ENCODE peak calls at places on chromosomes 7 and 10, in six cellular contexts. X, O, U, G, W and Q are unnamed samples.

GRCh38 chr7:135761751-135762488 is 13.3 kb upstream of the FAM180A start:
- DNase-seq in X (no peak), G (no peak), U (no peak), W (no peak), O (no peak), Q (no peak)

GRCh38 chr7:79452032-79452494 is 1.4 kb downstream of the MAGI2 start:
- DNase-seq in X (no peak), O (peak; percentile 90), U (peak; percentile 91), G (peak; percentile 97), W (no peak), Q (peak; percentile 19)

GRCh38 chr7:12805518-12805928 is 118.1 kb downstream of the ARL4A start:
- DNase-seq in X (no peak), O (no peak), W (no peak), U (no peak), G (no peak), Q (no peak)

GRCh38 chr10:91635401-91636400 is 2.8 kb upstream of the PPP1R3C start:
- DNase-seq in W (peak; percentile 52), U (peak; percentile 67), G (peak; percentile 73), O (peak; percentile 52), X (no peak), Q (peak; percentile 59)

GRCh38 chr7:143216151-143216550 is 5.7 kb upstream of the TAS2R40 start:
- DNase-seq in G (no peak), X (no peak), U (no peak), O (no peak), W (no peak), Q (no peak)

GRCh38 chr7:98643232-98643985 is 26.3 kb downstream of the NPTX2 start:
- DNase-seq in G (no peak), W (no peak), X (peak; percentile 26), U (no peak), O (no peak), Q (no peak)

GRCh38 chr7:25953859-25954258 is 198.1 kb upstream of the NFE2L3 start:
- DNase-seq in X (no peak), U (no peak), O (no peak), G (no peak), W (no peak), Q (no peak)

GRCh38 chr10:132714906-132715790 is 70.8 kb downstream of the NKX6-2 start:
- DNase-seq in W (no peak), X (no peak), G (no peak), U (no peak), O (no peak), Q (no peak)

GRCh38 chr7:70557281-70557680 is 574.7 kb upstream of the GALNT17 start:
- DNase-seq in G (no peak), X (no peak), U (peak; percentile 59), W (no peak), O (no peak), Q (no peak)

GRCh38 chr10:55330485-55330884 is 529.5 kb upstream of the PCDH15 start:
- DNase-seq in W (no peak), U (no peak), X (no peak), O (no peak), G (no peak), Q (no peak)

GRCh38 chr7:150621376-150621775 is 10.8 kb downstream of the GIMAP6 start:
- DNase-seq in W (no peak), X (no peak), G (no peak), O (no peak), U (no peak), Q (no peak)

GRCh38 chr10:50469778-50470193 is 154.0 kb downstream of the SGMS1 start:
- DNase-seq in U (no peak), X (no peak), G (no peak), W (no peak), O (no peak), Q (no peak)

GRCh38 chr7:157427811-157428553 is 91.2 kb downstream of the DNAJB6 start:
- DNase-seq in W (no peak), O (no peak), G (no peak), U (no peak), X (no peak), Q (peak; percentile 46)

GRCh38 chr7:129773871-129774270 is 162.4 kb downstream of the NRF1 start:
- DNase-seq in O (no peak), X (no peak), W (no peak), G (no peak), U (no peak), Q (no peak)

GRCh38 chr10:133484818-133485217 is 31.1 kb downstream of the SCART1 start:
- DNase-seq in W (no peak), O (no peak), U (no peak), X (no peak), G (no peak), Q (no peak)

GRCh38 chr7:22549051-22549450 is 49.1 kb upstream of the STEAP1B start:
- DNase-seq in U (no peak), W (no peak), G (no peak), X (no peak), O (no peak), Q (no peak)

GRCh38 chr7:22551768-22552513 is 52.0 kb upstream of the STEAP1B start:
- DNase-seq in G (no peak), W (no peak), X (no peak), O (no peak), U (no peak), Q (no peak)

GRCh38 chr7:22550514-22551010 is 50.6 kb upstream of the STEAP1B start:
- DNase-seq in O (no peak), W (no peak), U (no peak), X (no peak), G (no peak), Q (no peak)

GRCh38 chr7:22548313-22548712 is 48.3 kb upstream of the STEAP1B start:
- DNase-seq in O (no peak), X (no peak), U (no peak), G (no peak), W (no peak), Q (no peak)

GRCh38 chr7:22549667-22550513 is 49.9 kb upstream of the STEAP1B start:
- DNase-seq in G (peak; percentile 7), O (no peak), W (no peak), U (peak; percentile 73), X (no peak), Q (peak; percentile 81)
- TF ChIP-seq MAX in G (no peak), O (no peak), W (no peak), U (no peak), X (no peak), Q (peak; percentile 73)

DNA sequence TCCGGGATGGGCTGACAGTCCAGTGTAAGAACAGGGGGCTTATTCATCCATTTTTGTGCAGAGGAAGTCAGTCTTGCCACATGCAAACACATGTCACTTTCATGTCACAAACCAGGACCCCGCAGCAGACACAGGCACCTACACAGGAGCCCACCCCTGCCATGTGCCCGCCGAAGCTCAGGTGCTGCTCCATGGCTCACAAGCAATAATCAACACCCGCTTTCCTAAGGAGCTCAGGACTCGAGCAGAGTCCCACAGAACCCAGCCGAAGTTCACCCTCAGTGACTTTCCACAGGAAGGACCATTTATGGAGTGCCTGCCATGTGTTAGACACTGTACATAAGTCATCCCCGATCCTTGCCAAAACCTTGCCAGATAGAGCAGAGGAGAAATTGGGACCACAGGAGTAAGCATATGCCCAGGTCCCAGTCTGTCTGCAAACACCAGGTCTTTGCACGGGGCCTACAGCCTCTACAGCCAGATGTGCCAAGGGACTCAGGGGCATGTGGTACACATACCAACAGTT is 99.4 kb downstream of the EBF3 start:
- DNase-seq in X (no peak), O (no peak), U (no peak), G (no peak), W (no peak), Q (no peak)
- TF ChIP-seq USF2 in X (no peak), O (no peak), U (no peak), G (no peak), W (no peak), Q (no peak)

GRCh38 chr10:5040010-5040635 is 36.5 kb upstream of the AKR1C2 start:
- DNase-seq in G (no peak), U (no peak), X (no peak), W (no peak), O (no peak), Q (no peak)

GRCh38 chr10:5041471-5042023 is 37.9 kb upstream of the AKR1C2 start:
- DNase-seq in U (no peak), O (no peak), X (no peak), W (no peak), G (peak; percentile 74), Q (no peak)

GRCh38 chr10:5038703-5039102 is 35.0 kb upstream of the AKR1C2 start:
- DNase-seq in O (no peak), U (no peak), X (no peak), G (no peak), W (no peak), Q (no peak)

GRCh38 chr10:5042922-5043321 is 39.3 kb upstream of the AKR1C2 start:
- DNase-seq in W (no peak), G (no peak), U (no peak), O (no peak), X (no peak), Q (no peak)

DNA sequence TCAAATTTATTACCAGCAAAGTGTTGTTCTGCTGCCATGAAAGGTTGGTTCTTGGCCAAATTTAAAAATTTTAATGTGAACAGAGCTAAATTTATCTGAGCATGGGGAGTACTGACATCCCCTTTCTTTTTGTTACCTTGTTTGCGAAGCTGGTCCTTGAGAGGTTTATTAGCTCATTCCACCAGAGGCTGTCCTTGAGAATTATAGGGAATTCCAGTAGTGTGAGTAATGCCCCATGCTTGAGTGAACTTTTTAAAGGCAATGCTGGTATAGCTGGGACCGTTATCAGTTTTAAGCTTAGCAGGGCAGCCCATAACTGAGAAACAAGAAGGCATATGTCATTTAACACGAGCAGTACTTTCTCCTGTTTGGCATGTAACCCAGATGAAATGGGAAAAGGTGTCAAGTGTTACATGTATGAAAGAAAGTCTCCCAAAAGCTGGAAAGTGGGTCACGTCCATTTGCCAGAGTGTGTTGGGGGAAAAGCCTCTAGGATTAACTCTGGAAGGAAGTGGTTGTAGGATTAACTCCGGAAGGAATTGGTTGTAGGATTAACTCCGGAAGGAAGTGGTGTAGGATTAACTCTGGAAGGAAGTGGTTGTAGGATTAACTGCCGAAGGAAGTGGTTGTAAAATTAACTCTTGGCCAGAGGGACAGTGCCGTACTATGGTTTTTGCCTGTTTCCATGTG is 37.3 kb upstream of the AKR1C2 start:
- DNase-seq in W (no peak), X (no peak), U (no peak), O (no peak), G (peak; percentile 50), Q (no peak)
- TF ChIP-seq MAX in W (no peak), X (no peak), U (no peak), O (no peak), G (no peak), Q (no peak)

GRCh38 chr7:99741438-99741795 is 6.4 kb upstream of the CYP3A7 start:
- DNase-seq in G (no peak), O (no peak), W (no peak), U (no peak), X (no peak), Q (no peak)

GRCh38 chr7:99740573-99741437 is 5.8 kb upstream of the CYP3A7 start:
- DNase-seq in G (peak; percentile 8), X (no peak), W (no peak), U (no peak), O (no peak), Q (no peak)

GRCh38 chr7:99734987-99735386 is at the start of gene CYP3A7:
- DNase-seq in X (no peak), W (no peak), O (no peak), G (no peak), U (no peak), Q (no peak)

GRCh38 chr7:99739699-99740572 is 4.9 kb upstream of the CYP3A7 start:
- DNase-seq in G (peak; percentile 13), W (no peak), U (no peak), O (no peak), X (no peak), Q (no peak)

DNA sequence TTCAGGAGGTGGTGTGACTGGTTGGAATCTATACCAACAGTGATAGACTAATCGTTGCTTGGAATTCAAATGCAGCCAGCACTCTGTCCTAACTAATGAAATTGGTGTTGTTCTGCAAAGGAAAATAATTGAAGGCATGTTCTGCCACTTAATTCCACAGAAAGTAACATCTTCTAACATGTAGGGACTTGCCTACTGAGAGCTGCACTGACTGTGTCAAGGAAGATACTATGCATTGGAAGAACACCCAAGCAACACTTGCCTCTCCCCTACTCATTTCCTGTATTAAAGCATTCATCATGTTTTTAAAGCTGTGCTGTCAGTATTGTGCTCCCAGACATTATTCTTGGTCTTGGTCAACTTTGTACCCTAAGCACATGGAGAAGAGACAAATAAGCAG is 2.7 kb upstream of the CYP3A7 start:
- DNase-seq in X (no peak), U (no peak), W (no peak), G (no peak), O (no peak), Q (no peak)
- TF ChIP-seq USF2 in X (no peak), U (no peak), W (no peak), G (no peak), O (no peak), Q (no peak)